ENCODE peak calls at places on chromosome 17, in seven cellular contexts. One of them, this sample, is unnamed.

GRCh38 chr17:44581868-44582267 is 24.6 kb downstream of the FZD2 start:
- DNase-seq in non-pigmented ciliary epithelial cell: no peak
- DNase-seq in GM12864: no peak
- DNase-seq in activated CD4-positive, alpha-beta T cell treated with anti-CD3 and anti-CD28 coated beads, Interleukin-2, amount 50 U/mL, for 1 hour: no peak
- DNase-seq in B cell: no peak
- DNase-seq in naive thymus-derived CD8-positive, alpha-beta T cell: no peak
- DNase-seq in left colon: no peak
- DNase-seq in this sample: no peak

GRCh38 chr17:78883533-78884131 is 19.4 kb downstream of the CEP295NL start:
- DNase-seq in left colon: peak; percentile 43
- DNase-seq in non-pigmented ciliary epithelial cell: peak; percentile 76
- DNase-seq in B cell: peak; percentile 26
- DNase-seq in GM12864: no peak
- DNase-seq in activated CD4-positive, alpha-beta T cell treated with anti-CD3 and anti-CD28 coated beads, Interleukin-2, amount 50 U/mL, for 1 hour: no peak
- DNase-seq in naive thymus-derived CD8-positive, alpha-beta T cell: no peak
- DNase-seq in this sample: no peak

GRCh38 chr17:51427259-51428255 is 167.2 kb downstream of the UTP18 start:
- DNase-seq in non-pigmented ciliary epithelial cell: no peak
- DNase-seq in GM12864: no peak
- DNase-seq in activated CD4-positive, alpha-beta T cell treated with anti-CD3 and anti-CD28 coated beads, Interleukin-2, amount 50 U/mL, for 1 hour: peak; percentile 74
- DNase-seq in naive thymus-derived CD8-positive, alpha-beta T cell: peak; percentile 63
- DNase-seq in left colon: no peak
- DNase-seq in B cell: no peak
- DNase-seq in this sample: peak; percentile 72

GRCh38 chr17:81866440-81867122 is 4.6 kb downstream of the ARHGDIA start:
- DNase-seq in left colon: no peak
- DNase-seq in GM12864: no peak
- DNase-seq in non-pigmented ciliary epithelial cell: no peak
- DNase-seq in activated CD4-positive, alpha-beta T cell treated with anti-CD3 and anti-CD28 coated beads, Interleukin-2, amount 50 U/mL, for 1 hour: peak; percentile 28
- DNase-seq in naive thymus-derived CD8-positive, alpha-beta T cell: no peak
- DNase-seq in B cell: peak; percentile 43
- DNase-seq in this sample: peak; percentile 19

GRCh38 chr17:79207957-79208356 is 133.3 kb downstream of the ENGASE start:
- DNase-seq in non-pigmented ciliary epithelial cell: no peak
- DNase-seq in left colon: no peak
- DNase-seq in B cell: no peak
- DNase-seq in naive thymus-derived CD8-positive, alpha-beta T cell: no peak
- DNase-seq in activated CD4-positive, alpha-beta T cell treated with anti-CD3 and anti-CD28 coated beads, Interleukin-2, amount 50 U/mL, for 1 hour: no peak
- DNase-seq in GM12864: no peak
- DNase-seq in this sample: no peak

GRCh38 chr17:4180791-4181190 is 37.8 kb downstream of the CYB5D2 start:
- DNase-seq in non-pigmented ciliary epithelial cell: no peak
- DNase-seq in B cell: no peak
- DNase-seq in left colon: no peak
- DNase-seq in activated CD4-positive, alpha-beta T cell treated with anti-CD3 and anti-CD28 coated beads, Interleukin-2, amount 50 U/mL, for 1 hour: no peak
- DNase-seq in naive thymus-derived CD8-positive, alpha-beta T cell: no peak
- DNase-seq in GM12864: no peak
- DNase-seq in this sample: no peak

GRCh38 chr17:34874496-34874895 is 86.8 kb downstream of the CCT6B start:
- DNase-seq in naive thymus-derived CD8-positive, alpha-beta T cell: no peak
- DNase-seq in B cell: no peak
- DNase-seq in non-pigmented ciliary epithelial cell: no peak
- DNase-seq in GM12864: no peak
- DNase-seq in left colon: no peak
- DNase-seq in activated CD4-positive, alpha-beta T cell treated with anti-CD3 and anti-CD28 coated beads, Interleukin-2, amount 50 U/mL, for 1 hour: no peak
- DNase-seq in this sample: no peak

GRCh38 chr17:5050281-5050680 is 15.1 kb upstream of the SLC52A1 start:
- DNase-seq in B cell: no peak
- DNase-seq in activated CD4-positive, alpha-beta T cell treated with anti-CD3 and anti-CD28 coated beads, Interleukin-2, amount 50 U/mL, for 1 hour: no peak
- DNase-seq in GM12864: no peak
- DNase-seq in left colon: no peak
- DNase-seq in naive thymus-derived CD8-positive, alpha-beta T cell: no peak
- DNase-seq in non-pigmented ciliary epithelial cell: peak; percentile 6
- DNase-seq in this sample: no peak

GRCh38 chr17:32161506-32162365 is 19.4 kb downstream of the RHOT1 start:
- DNase-seq in non-pigmented ciliary epithelial cell: peak; percentile 82
- DNase-seq in GM12864: no peak
- DNase-seq in activated CD4-positive, alpha-beta T cell treated with anti-CD3 and anti-CD28 coated beads, Interleukin-2, amount 50 U/mL, for 1 hour: no peak
- DNase-seq in naive thymus-derived CD8-positive, alpha-beta T cell: no peak
- DNase-seq in left colon: no peak
- DNase-seq in B cell: no peak
- DNase-seq in this sample: no peak

GRCh38 chr17:38421871-38422819 is 6.1 kb upstream of the ARHGAP23 start:
- DNase-seq in non-pigmented ciliary epithelial cell: no peak
- DNase-seq in B cell: no peak
- DNase-seq in naive thymus-derived CD8-positive, alpha-beta T cell: no peak
- DNase-seq in activated CD4-positive, alpha-beta T cell treated with anti-CD3 and anti-CD28 coated beads, Interleukin-2, amount 50 U/mL, for 1 hour: no peak
- DNase-seq in GM12864: no peak
- DNase-seq in left colon: no peak
- DNase-seq in this sample: no peak

GRCh38 chr17:63445571-63446217 is 412 bp downstream of the CYB561 start:
- DNase-seq in activated CD4-positive, alpha-beta T cell treated with anti-CD3 and anti-CD28 coated beads, Interleukin-2, amount 50 U/mL, for 1 hour: peak; percentile 55
- DNase-seq in GM12864: no peak
- DNase-seq in B cell: peak; percentile 86
- DNase-seq in non-pigmented ciliary epithelial cell: no peak
- DNase-seq in left colon: peak; percentile 59
- DNase-seq in naive thymus-derived CD8-positive, alpha-beta T cell: peak; percentile 74
- DNase-seq in this sample: no peak

GRCh38 chr17:58156839-58157803 is 8.9 kb downstream of the OR4D1 start:
- DNase-seq in GM12864: no peak
- DNase-seq in activated CD4-positive, alpha-beta T cell treated with anti-CD3 and anti-CD28 coated beads, Interleukin-2, amount 50 U/mL, for 1 hour: peak; percentile 46
- DNase-seq in naive thymus-derived CD8-positive, alpha-beta T cell: peak; percentile 52
- DNase-seq in non-pigmented ciliary epithelial cell: no peak
- DNase-seq in B cell: peak; percentile 32
- DNase-seq in left colon: peak; percentile 13
- DNase-seq in this sample: peak; percentile 61

GRCh38 chr17:44607836-44608690 is 48.2 kb upstream of the MEIOC start:
- DNase-seq in activated CD4-positive, alpha-beta T cell treated with anti-CD3 and anti-CD28 coated beads, Interleukin-2, amount 50 U/mL, for 1 hour: no peak
- DNase-seq in non-pigmented ciliary epithelial cell: no peak
- DNase-seq in left colon: no peak
- DNase-seq in GM12864: no peak
- DNase-seq in naive thymus-derived CD8-positive, alpha-beta T cell: no peak
- DNase-seq in B cell: no peak
- DNase-seq in this sample: no peak